ENCODE peak calls at places on chromosomes 7 and 10, in ten cellular contexts. U is central memory CD4-positive, alpha-beta T cell; P is endothelial cell; F is activated CD8-positive, alpha-beta memory T cell treated with anti-CD3 and anti-CD28 coated beads for 1 hour; H is cardiac muscle cell; V is lower leg skin; T is fibroblast of the conjunctiva; J is NT2/D1; O is cerebellar cortex; G is LoVo. I is an unnamed sample.

GRCh38 chr7:29040570-29040906 is 82.4 kb upstream of the TRIL start:
- DNase-seq in U (no peak), P (no peak), F (no peak), H (no peak), V (no peak), T (no peak), J (no peak), O (no peak), G (no peak), I (no peak)

GRCh38 chr7:142506601-142507000 is 242.7 kb upstream of the PRSS1 start:
- DNase-seq in U (no peak), P (no peak), F (no peak), H (no peak), V (no peak), T (no peak), J (no peak), O (no peak), G (no peak), I (no peak)

GRCh38 chr7:20113423-20114027 is 103.7 kb downstream of the MACC1 start:
- DNase-seq in U (no peak), P (no peak), F (no peak), H (no peak), V (no peak), T (no peak), J (no peak), O (no peak), G (no peak), I (no peak)

GRCh38 chr10:88065384-88066049 is 202.1 kb downstream of the PTEN start:
- DNase-seq in U (no peak), P (no peak), F (no peak), H (no peak), V (no peak), T (no peak), J (no peak), O (no peak), G (no peak), I (no peak)

GRCh38 chr10:111410740-111411139 is 333.9 kb downstream of the ADRA2A start:
- DNase-seq in U (no peak), P (no peak), F (no peak), H (no peak), V (no peak), T (no peak), J (no peak), O (no peak), G (no peak), I (no peak)

GRCh38 chr7:3998060-3998459 is 684.0 kb upstream of the FOXK1 start:
- DNase-seq in U (no peak), P (no peak), F (no peak), H (no peak), V (no peak), T (no peak), J (no peak), O (no peak), G (no peak), I (no peak)

GRCh38 chr10:46223064-46223480 is 63.7 kb upstream of the ANTXRL start:
- DNase-seq in U (no peak), P (no peak), F (no peak), H (no peak), V (no peak), T (no peak), J (no peak), O (no peak), G (no peak), I (no peak)

GRCh38 chr7:50721160-50721559 is 61.5 kb downstream of the GRB10 start:
- DNase-seq in U (no peak), P (no peak), F (no peak), H (no peak), V (no peak), T (no peak), J (no peak), O (no peak), G (no peak), I (no peak)

GRCh38 chr7:80147543-80148376 is 13.1 kb downstream of the GNAI1 start:
- DNase-seq in U (no peak), P (no peak), F (no peak), H (no peak), V (no peak), T (peak), J (no peak), O (no peak), G (peak), I (no peak)

GRCh38 chr7:136741941-136742340 is 126.5 kb upstream of the CHRM2 start:
- DNase-seq in U (no peak), P (no peak), F (no peak), H (no peak), V (no peak), T (no peak), J (no peak), O (no peak), G (no peak), I (no peak)

GRCh38 chr7:131225619-131226101 is 102.0 kb upstream of the MKLN1 start:
- DNase-seq in U (no peak), P (no peak), F (no peak), H (no peak), V (no peak), T (no peak), J (no peak), O (peak), G (peak), I (no peak)

GRCh38 chr7:133576769-133577168 is 323.9 kb downstream of the EXOC4 start:
- DNase-seq in U (no peak), P (no peak), F (no peak), H (no peak), V (no peak), T (no peak), J (no peak), O (no peak), G (no peak), I (no peak)

GRCh38 chr7:55818686-55819085 is 43.9 kb downstream of the SEPTIN14 start:
- DNase-seq in U (no peak), P (no peak), F (no peak), H (no peak), V (no peak), T (no peak), J (no peak), O (no peak), G (no peak), I (no peak)

GRCh38 chr7:140680886-140681285 is 8.1 kb downstream of the ADCK2 start:
- DNase-seq in U (no peak), P (no peak), F (no peak), H (no peak), V (no peak), T (no peak), J (no peak), O (no peak), G (no peak), I (no peak)

GRCh38 chr10:109931153-109931552 is 7.8 kb upstream of the XPNPEP1 start:
- DNase-seq in U (no peak), P (no peak), F (no peak), H (no peak), V (no peak), T (no peak), J (no peak), O (peak), G (no peak), I (no peak)

GRCh38 chr7:116713918-116714317 is 41.9 kb downstream of the MET start:
- DNase-seq in U (no peak), P (no peak), F (no peak), H (no peak), V (no peak), T (peak), J (no peak), O (no peak), G (no peak), I (no peak)

GRCh38 chr7:108686494-108686893 is 116.8 kb downstream of the DNAJB9 start:
- DNase-seq in U (no peak), P (no peak), F (no peak), H (no peak), V (no peak), T (no peak), J (no peak), O (no peak), G (no peak), I (no peak)

GRCh38 chr10:32692174-32692573 is 246.2 kb downstream of the CCDC7 start:
- DNase-seq in U (no peak), P (no peak), F (no peak), H (no peak), V (no peak), T (no peak), J (no peak), O (no peak), G (peak), I (no peak)

I was measured in brain pericyte.